ENCODE peak calls at places on chromosome 14, in eight cellular contexts. B is PC-3, J is GM23338, U is neural progenitor cell, I is Peyer's patch, Q is aorta, M is uterus, S is K562. F is an unnamed sample. For H3K27me3, the result is how much of the 10 kb centered on the place peaks cover.

GRCh38 chr14:79074501-79074900 is 904.3 kb downstream of the NRXN3 start:
- DNase-seq in B (peak), J (no peak), U (no peak), I (no peak), Q (no peak), M (no peak), S (no peak), F (no peak)

GRCh38 chr14:62692490-62693106 is 352.7 kb downstream of the KCNH5 start:
- DNase-seq in B (no peak), J (no peak), U (no peak), I (no peak), Q (no peak), M (no peak), S (no peak), F (no peak)

GRCh38 chr14:52821805-52822250 is 30.4 kb upstream of the GNPNAT1 start:
- DNase-seq in B (no peak), J (no peak), U (no peak), I (no peak), Q (no peak), M (no peak), S (no peak), F (no peak)

GRCh38 chr14:85564841-85565527 is 35.0 kb downstream of the FLRT2 start:
- DNase-seq in B (no peak), J (no peak), U (no peak), I (no peak), Q (no peak), M (no peak), S (no peak), F (no peak)

GRCh38 chr14:103547941-103548462 is 14.5 kb downstream of the BAG5 start:
- DNase-seq in B (no peak), J (no peak), U (no peak), I (no peak), Q (peak), M (no peak), S (no peak), F (no peak)

GRCh38 chr14:24368562-24369252 is 723 bp downstream of the NFATC4 start:
- DNase-seq in B (no peak), J (peak), U (peak), I (no peak), Q (peak), M (peak), S (peak), F (no peak)

GRCh38 chr14:61553730-61554641 is 141.3 kb upstream of the HIF1A start:
- DNase-seq in B (peak), J (no peak), U (peak), I (no peak), Q (peak), M (no peak), S (no peak), F (no peak)

GRCh38 chr14:67068246-67068645 is 121.0 kb upstream of the GARIN2 start:
- DNase-seq in B (no peak), J (no peak), U (no peak), I (no peak), Q (no peak), M (no peak), S (no peak), F (no peak)

GRCh38 chr14:68418192-68419118 is 374.4 kb downstream of the ZFP36L1 start:
- DNase-seq in B (no peak), J (no peak), U (no peak), I (no peak), Q (no peak), M (no peak), S (no peak), F (no peak)

GRCh38 chr14:50000215-50001145 is 107.6 kb downstream of the ARF6 start:
- DNase-seq in B (peak), J (peak), U (peak), I (peak), Q (peak), M (peak), S (no peak), F (peak)

GRCh38 chr14:95301527-95302187 is 18.1 kb downstream of the CLMN start:
- DNase-seq in B (no peak), J (no peak), U (no peak), I (no peak), Q (no peak), M (no peak), S (no peak), F (no peak)

GRCh38 chr14:23300687-23301223 is 1.9 kb downstream of the PPP1R3E start:
- DNase-seq in B (peak), J (peak), U (peak), I (peak), Q (peak), M (peak), S (peak), F (no peak)

GRCh38 chr14:34023824-34024767 is 73.2 kb upstream of the EGLN3 start:
- DNase-seq in B (no peak), J (peak), U (no peak), I (no peak), Q (no peak), M (no peak), S (no peak), F (no peak)

GRCh38 chr14:74608959-74609611 is 3.0 kb downstream of the LTBP2 start:
- DNase-seq in B (peak), J (peak), U (peak), I (peak), Q (peak), M (peak), S (peak), F (peak)

GRCh38 chr14:50772361-50772760 is 58.6 kb downstream of the NIN start:
- DNase-seq in B (no peak), J (no peak), U (no peak), I (no peak), Q (no peak), M (no peak), S (no peak), F (no peak)

GRCh38 chr14:31990959-31991541 is 86.1 kb upstream of the ARHGAP5 start:
- DNase-seq in B (peak), J (no peak), U (no peak), I (no peak), Q (no peak), M (no peak), S (no peak), F (no peak)

GRCh38 chr14:102952276-102952675 is 29.8 kb downstream of the AMN start:
- DNase-seq in B (no peak), J (no peak), U (no peak), I (no peak), Q (peak), M (no peak), S (no peak), F (no peak)

GRCh38 chr14:33839193-33840076 is 111.4 kb downstream of the EGLN3 start:
- DNase-seq in B (peak), J (peak), U (peak), I (no peak), Q (peak), M (peak), S (peak), F (peak)

GRCh38 chr14:101781240-101782061 is 19.9 kb downstream of the PPP2R5C start:
- DNase-seq in B (no peak), J (peak), U (peak), I (no peak), Q (peak), M (no peak), S (no peak), F (no peak)

GRCh38 chr14:61489527-61489926 is 168.1 kb downstream of the PRKCH start:
- DNase-seq in B (no peak), J (no peak), U (no peak), I (no peak), Q (no peak), M (no peak), S (no peak), F (no peak)

GRCh38 chr14:27392153-27392552 is 794.3 kb upstream of the NOVA1 start:
- DNase-seq in B (peak), J (no peak), U (no peak), I (no peak), Q (no peak), M (no peak), S (no peak), F (no peak)

GRCh38 chr14:58701156-58701555 is 63.4 kb downstream of the DACT1 start:
- DNase-seq in B (no peak), J (no peak), U (no peak), I (no peak), Q (no peak), M (no peak), S (no peak), F (no peak)

GRCh38 chr14:55328317-55328716 is 57.1 kb downstream of the FBXO34 start:
- DNase-seq in B (no peak), J (no peak), U (no peak), I (no peak), Q (no peak), M (no peak), S (no peak), F (no peak)

GRCh38 chr14:71532349-71532748 is 399.9 kb upstream of the RGS6 start:
- DNase-seq in B (no peak), J (no peak), U (peak), I (no peak), Q (peak), M (no peak), S (no peak), F (no peak)

GRCh38 chr14:55605793-55606192 is 25.8 kb downstream of the KTN1 start:
- DNase-seq in B (peak), J (peak), U (no peak), I (no peak), Q (no peak), M (no peak), S (no peak), F (no peak)

GRCh38 chr14:86357866-86358265 is 827.9 kb downstream of the FLRT2 start:
- DNase-seq in B (no peak), J (no peak), U (no peak), I (no peak), Q (no peak), M (no peak), S (no peak), F (no peak)

GRCh38 chr14:50805396-50805795 is 25.6 kb downstream of the NIN start:
- DNase-seq in B (no peak), J (no peak), U (no peak), I (no peak), Q (no peak), M (no peak), S (no peak), F (no peak)

GRCh38 chr14:65210827-65211192 is 108.5 kb upstream of the MAX start:
- DNase-seq in B (peak), J (no peak), U (no peak), I (no peak), Q (no peak), M (no peak), S (no peak), F (no peak)

GRCh38 chr14:30564235-30564867 is 5.4 kb downstream of the G2E3 start:
- DNase-seq in B (no peak), J (no peak), U (no peak), I (no peak), Q (no peak), M (no peak), S (no peak), F (no peak)

GRCh38 chr14:75247286-75247922 is 31.2 kb upstream of the FOS start:
- DNase-seq in B (no peak), J (no peak), U (no peak), I (no peak), Q (no peak), M (no peak), S (no peak), F (no peak)

GRCh38 chr14:81533536-81534343 is at the start of gene SEL1L:
- DNase-seq in B (peak), J (peak), U (peak), I (peak), Q (peak), M (peak), S (peak), F (peak)

GRCh38 chr14:96832351-96832750 is 35.2 kb downstream of the VRK1 start:
- DNase-seq in B (no peak), J (no peak), U (no peak), I (no peak), Q (no peak), M (no peak), S (no peak), F (no peak)

GRCh38 chr14:105982664-105983063 is 456.3 kb downstream of the TMEM121 start:
- DNase-seq in B (no peak), J (no peak), U (no peak), I (no peak), Q (no peak), M (no peak), S (no peak), F (no peak)
- H3K27me3 ChIP-seq in B (under half), J (under half), U (under half), I (under half), Q (under half), M (under half), S (under half), F (under half)

GRCh38 chr14:76716285-76716684 is 45.0 kb upstream of the VASH1 start:
- DNase-seq in B (no peak), J (no peak), U (no peak), I (no peak), Q (no peak), M (no peak), S (no peak), F (no peak)

GRCh38 chr14:76717508-76717907 is 43.8 kb upstream of the VASH1 start:
- DNase-seq in B (no peak), J (no peak), U (no peak), I (no peak), Q (no peak), M (no peak), S (no peak), F (no peak)

GRCh38 chr14:76720382-76720813 is 40.9 kb upstream of the VASH1 start:
- DNase-seq in B (no peak), J (peak), U (peak), I (peak), Q (peak), M (peak), S (peak), F (peak)

GRCh38 chr14:76718306-76719075 is 42.8 kb upstream of the VASH1 start:
- DNase-seq in B (no peak), J (no peak), U (no peak), I (no peak), Q (peak), M (no peak), S (no peak), F (no peak)

DNA sequence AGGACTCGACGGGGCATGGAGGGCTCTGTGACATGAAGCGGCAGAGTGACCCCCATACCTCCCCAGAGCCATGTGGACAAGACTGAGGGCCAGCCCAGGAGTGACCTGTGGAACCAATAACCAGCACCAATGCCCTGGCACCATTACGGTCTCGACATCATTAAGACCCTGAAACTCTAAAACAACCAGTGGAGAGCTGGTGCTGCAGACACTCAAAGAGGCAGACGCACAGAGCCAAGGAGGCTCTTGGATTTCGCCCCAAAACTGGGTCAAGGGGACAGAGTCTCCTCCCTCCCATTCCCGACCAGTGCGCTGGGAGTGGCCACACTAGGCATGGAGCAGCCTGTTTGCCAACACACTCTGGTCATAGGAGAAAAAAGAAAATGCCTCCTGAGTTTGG is 41.6 kb upstream of the VASH1 start:
- DNase-seq in B (no peak), J (no peak), U (no peak), I (no peak), Q (no peak), M (no peak), S (no peak), F (no peak)
- H3K27me3 ChIP-seq in B (half or more), J (under half), U (under half), I (under half), Q (under half), M (under half), S (under half), F (under half)

GRCh38 chr14:104788873-104789663 is 6.5 kb downstream of the AKT1 start:
- DNase-seq in B (no peak), J (no peak), U (no peak), I (no peak), Q (no peak), M (no peak), S (no peak), F (no peak)

GRCh38 chr14:104786091-104786586 is 9.4 kb downstream of the AKT1 start:
- DNase-seq in B (no peak), J (no peak), U (no peak), I (no peak), Q (peak), M (no peak), S (no peak), F (no peak)

GRCh38 chr14:104788533-104788818 is 7.1 kb downstream of the AKT1 start:
- DNase-seq in B (no peak), J (no peak), U (no peak), I (no peak), Q (no peak), M (no peak), S (no peak), F (no peak)

GRCh38 chr14:104786726-104787675 is 8.5 kb downstream of the AKT1 start:
- DNase-seq in B (no peak), J (no peak), U (no peak), I (no peak), Q (no peak), M (no peak), S (no peak), F (no peak)

GRCh38 chr14:104787736-104788532 is 7.6 kb downstream of the AKT1 start:
- DNase-seq in B (no peak), J (no peak), U (no peak), I (no peak), Q (peak), M (no peak), S (no peak), F (no peak)
- H3K27me3 ChIP-seq in B (under half), J (under half), U (under half), I (under half), Q (under half), M (under half), S (under half), F (under half)

GRCh38 chr14:99821519-99822165 is 28.4 kb downstream of the EML1 start:
- DNase-seq in B (peak), J (no peak), U (no peak), I (no peak), Q (no peak), M (peak), S (no peak), F (no peak)

GRCh38 chr14:99822166-99822527 is 28.9 kb downstream of the EML1 start:
- DNase-seq in B (no peak), J (no peak), U (no peak), I (no peak), Q (no peak), M (no peak), S (no peak), F (no peak)

GRCh38 chr14:99822800-99823455 is 29.7 kb downstream of the EML1 start:
- DNase-seq in B (no peak), J (no peak), U (no peak), I (no peak), Q (no peak), M (no peak), S (no peak), F (no peak)

GRCh38 chr14:99820702-99821331 is 27.6 kb downstream of the EML1 start:
- DNase-seq in B (no peak), J (no peak), U (no peak), I (no peak), Q (no peak), M (no peak), S (no peak), F (no peak)

DNA sequence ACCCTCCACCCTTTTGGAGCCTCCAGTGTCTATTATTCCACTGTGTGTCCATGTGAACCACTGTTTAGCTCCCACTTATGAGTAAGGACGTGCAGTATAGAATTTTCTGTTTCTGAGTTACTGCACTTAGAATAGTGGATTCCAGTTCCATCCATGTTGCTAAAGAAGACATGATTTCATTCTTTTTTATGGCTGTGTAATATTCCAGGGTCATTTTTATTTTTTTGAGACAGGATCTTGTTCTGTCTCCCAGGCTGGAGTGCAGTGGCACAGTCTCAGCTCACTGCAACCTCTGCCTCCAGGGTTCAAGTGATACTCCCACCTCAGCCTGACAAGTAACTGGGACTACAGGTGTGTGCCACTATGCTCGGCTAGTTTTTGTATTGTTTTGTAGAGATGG is 31.6 kb downstream of the EML1 start:
- DNase-seq in B (no peak), J (no peak), U (no peak), I (no peak), Q (no peak), M (no peak), S (no peak), F (no peak)
- H3K27me3 ChIP-seq in B (under half), J (under half), U (under half), I (under half), Q (under half), M (under half), S (under half), F (under half)

DNA sequence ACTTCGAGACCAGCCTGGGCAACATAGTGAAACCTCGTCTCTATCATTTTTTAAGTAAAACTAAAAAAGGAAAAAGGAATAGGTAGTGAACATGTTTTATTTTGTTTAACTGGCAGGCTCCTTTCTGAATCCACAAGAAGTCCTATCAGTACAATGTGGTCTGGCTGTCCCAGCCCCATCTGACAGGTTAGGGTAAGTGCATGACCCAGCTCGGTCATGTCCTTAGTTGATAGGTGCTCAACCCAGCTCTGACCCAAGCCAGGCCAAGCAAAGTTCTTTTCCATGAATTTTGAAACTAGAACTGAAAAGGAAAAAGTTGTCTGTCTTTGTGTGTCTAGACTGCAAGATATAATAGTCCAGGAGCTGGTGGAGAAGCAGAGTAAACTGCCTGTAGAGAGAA is 4.7 kb upstream of the NRDE2 start:
- DNase-seq in B (no peak), J (no peak), U (no peak), I (no peak), Q (no peak), M (no peak), S (peak), F (no peak)
- H3K27me3 ChIP-seq in B (under half), J (under half), U (half or more), I (under half), Q (under half), M (under half), S (under half), F (under half)

GRCh38 chr14:99873653-99874052 is 80.4 kb downstream of the EML1 start:
- DNase-seq in B (no peak), J (no peak), U (no peak), I (no peak), Q (no peak), M (no peak), S (no peak), F (no peak)

GRCh38 chr14:99872786-99873440 is 79.7 kb downstream of the EML1 start:
- DNase-seq in B (no peak), J (peak), U (peak), I (no peak), Q (no peak), M (no peak), S (no peak), F (no peak)

GRCh38 chr14:99875421-99875820 is 82.2 kb downstream of the EML1 start:
- DNase-seq in B (no peak), J (no peak), U (no peak), I (no peak), Q (no peak), M (no peak), S (no peak), F (no peak)

GRCh38 chr14:99871771-99872170 is 78.6 kb downstream of the EML1 start:
- DNase-seq in B (no peak), J (no peak), U (peak), I (no peak), Q (no peak), M (no peak), S (no peak), F (no peak)

GRCh38 chr14:99870617-99871016 is 77.4 kb downstream of the EML1 start:
- DNase-seq in B (no peak), J (no peak), U (no peak), I (no peak), Q (no peak), M (no peak), S (no peak), F (no peak)
- H3K27me3 ChIP-seq in B (under half), J (under half), U (under half), I (under half), Q (under half), M (under half), S (under half), F (under half)